ENCODE peak calls at places on chromosomes 16 and 17, in ten cellular contexts. I, G, D, F, S, C, U, L, A and V are unnamed samples. For H3K27me3, the result is how much of the 10 kb centered on the place peaks cover.

GRCh38 chr17:12438212-12438611 is 227.5 kb upstream of the MYOCD start:
- DNase-seq in L (no peak), C (no peak), U (no peak), F (no peak), G (no peak), D (no peak), S (no peak), A (no peak), I (no peak), V (no peak)

GRCh38 chr16:424623-425081 is 797 bp upstream of the RAB11FIP3 start:
- DNase-seq in D (peak), S (peak), A (no peak), G (no peak), F (no peak), C (no peak), I (no peak), U (peak), L (no peak), V (peak)

GRCh38 chr16:30077656-30078055 is 1.9 kb downstream of the PPP4C start:
- DNase-seq in D (no peak), S (peak), C (no peak), U (no peak), G (no peak), A (no peak), I (no peak), F (peak), L (no peak), V (no peak)

GRCh38 chr16:22787456-22788189 is 26.3 kb upstream of the HS3ST2 start:
- DNase-seq in C (no peak), G (no peak), F (peak), D (no peak), U (no peak), L (no peak), S (peak), I (no peak), A (no peak), V (no peak)

GRCh38 chr16:79146-80054 is 1.4 kb downstream of the MPG start:
- DNase-seq in I (no peak), L (no peak), C (no peak), A (no peak), S (peak), F (peak), U (no peak), D (peak), G (no peak), V (peak)

GRCh38 chr17:65198653-65199382 is 61.6 kb downstream of the RGS9 start:
- DNase-seq in G (no peak), C (peak), F (peak), U (no peak), D (peak), I (no peak), A (peak), L (no peak), S (peak), V (no peak)

GRCh38 chr17:44733753-44734152 is 25.0 kb upstream of the ADAM11 start:
- DNase-seq in L (no peak), S (no peak), C (peak), I (no peak), U (no peak), A (peak), G (no peak), F (no peak), D (peak), V (no peak)

GRCh38 chr16:10922328-10923145 is 19.7 kb downstream of the DEXI start:
- DNase-seq in I (no peak), A (peak), U (peak), S (peak), C (no peak), L (no peak), G (no peak), F (peak), D (peak), V (peak)

GRCh38 chr16:79182618-79183017 is 417.9 kb downstream of the MAF start:
- DNase-seq in S (peak), F (no peak), A (no peak), C (no peak), G (no peak), U (no peak), L (no peak), I (no peak), D (peak), V (no peak)

GRCh38 chr16:12229759-12230594 is 253.4 kb downstream of the SNX29 start:
- DNase-seq in L (no peak), D (no peak), F (peak), A (peak), G (no peak), C (no peak), S (peak), I (peak), U (no peak), V (no peak)

GRCh38 chr17:74851612-74852236 is 8.0 kb downstream of the GRIN2C start:
- DNase-seq in L (no peak), C (no peak), U (no peak), D (no peak), S (no peak), G (no peak), F (no peak), A (no peak), I (no peak), V (peak)

GRCh38 chr17:8997994-8998628 is 23.2 kb upstream of the NTN1 start:
- DNase-seq in C (peak), G (no peak), I (no peak), F (peak), U (peak), D (peak), A (peak), L (peak), S (peak), V (peak)

GRCh38 chr16:51821527-51821926 is 670.5 kb upstream of the SALL1 start:
- DNase-seq in G (no peak), I (no peak), F (no peak), U (no peak), S (no peak), D (no peak), A (no peak), C (no peak), L (no peak), V (no peak)

GRCh38 chr17:67386965-67387551 is 10.0 kb downstream of the PITPNC1 start:
- DNase-seq in A (peak), S (peak), G (no peak), U (no peak), I (no peak), C (peak), F (peak), L (no peak), D (peak), V (peak)

GRCh38 chr17:66459811-66460270 is 157.4 kb downstream of the PRKCA start:
- DNase-seq in I (peak), L (no peak), A (peak), S (peak), U (no peak), C (no peak), D (peak), G (no peak), F (peak), V (peak)

GRCh38 chr17:75878174-75878998 is at the start of gene TRIM47:
- DNase-seq in C (peak), D (peak), U (peak), F (peak), L (no peak), A (peak), S (peak), I (no peak), G (no peak), V (peak)

GRCh38 chr16:50102046-50102756 is 36.4 kb downstream of the HEATR3 start:
- DNase-seq in S (peak), U (no peak), G (no peak), C (no peak), F (peak), A (no peak), I (peak), D (peak), L (no peak), V (no peak)

GRCh38 chr17:74177018-74177450 is 26.4 kb upstream of the RPL38 start:
- DNase-seq in S (peak), D (no peak), L (no peak), U (peak), C (no peak), I (no peak), A (no peak), F (peak), G (no peak), V (no peak)

GRCh38 chr17:40086150-40087044 is 14.0 kb downstream of the NR1D1 start:
- DNase-seq in I (no peak), F (no peak), G (no peak), L (no peak), A (peak), C (peak), D (peak), U (peak), S (peak), V (no peak)

GRCh38 chr17:75549246-75550138 is 24.0 kb downstream of the LLGL2 start:
- DNase-seq in U (no peak), G (no peak), D (no peak), A (peak), S (no peak), C (peak), F (no peak), I (no peak), L (peak), V (peak)

GRCh38 chr17:77541995-77542394 is 401.2 kb downstream of the SEC14L1 start:
- DNase-seq in A (no peak), L (no peak), F (no peak), S (no peak), U (no peak), C (peak), D (peak), I (no peak), G (no peak), V (no peak)

GRCh38 chr17:63477471-63478440 is 895 bp downstream of the ACE start:
- DNase-seq in U (no peak), D (peak), G (no peak), L (no peak), I (no peak), A (no peak), F (no peak), C (no peak), S (peak), V (no peak)

GRCh38 chr17:44909681-44910144 is 5.6 kb downstream of the GFAP start:
- DNase-seq in C (no peak), I (peak), S (peak), G (no peak), D (no peak), L (no peak), A (no peak), F (peak), U (peak), V (no peak)

GRCh38 chr16:2979669-2980226 is 498 bp downstream of the PKMYT1 start:
- DNase-seq in I (no peak), F (peak), S (peak), G (no peak), C (peak), A (no peak), L (no peak), U (no peak), D (no peak), V (peak)

GRCh38 chr16:89004209-89004831 is 27.3 kb upstream of the CBFA2T3 start:
- DNase-seq in S (peak), F (no peak), L (no peak), I (no peak), G (no peak), C (peak), D (peak), A (no peak), U (peak), V (peak)

GRCh38 chr16:14492614-14493013 is 137.4 kb downstream of the PARN start:
- DNase-seq in C (no peak), A (no peak), U (no peak), S (no peak), I (no peak), D (no peak), G (no peak), F (no peak), L (no peak), V (no peak)
- H3K27me3 ChIP-seq in C (under half), A (under half), U (under half), S (under half), I (under half), D (under half), G (under half), F (under half), L (under half), V (under half)

DNA sequence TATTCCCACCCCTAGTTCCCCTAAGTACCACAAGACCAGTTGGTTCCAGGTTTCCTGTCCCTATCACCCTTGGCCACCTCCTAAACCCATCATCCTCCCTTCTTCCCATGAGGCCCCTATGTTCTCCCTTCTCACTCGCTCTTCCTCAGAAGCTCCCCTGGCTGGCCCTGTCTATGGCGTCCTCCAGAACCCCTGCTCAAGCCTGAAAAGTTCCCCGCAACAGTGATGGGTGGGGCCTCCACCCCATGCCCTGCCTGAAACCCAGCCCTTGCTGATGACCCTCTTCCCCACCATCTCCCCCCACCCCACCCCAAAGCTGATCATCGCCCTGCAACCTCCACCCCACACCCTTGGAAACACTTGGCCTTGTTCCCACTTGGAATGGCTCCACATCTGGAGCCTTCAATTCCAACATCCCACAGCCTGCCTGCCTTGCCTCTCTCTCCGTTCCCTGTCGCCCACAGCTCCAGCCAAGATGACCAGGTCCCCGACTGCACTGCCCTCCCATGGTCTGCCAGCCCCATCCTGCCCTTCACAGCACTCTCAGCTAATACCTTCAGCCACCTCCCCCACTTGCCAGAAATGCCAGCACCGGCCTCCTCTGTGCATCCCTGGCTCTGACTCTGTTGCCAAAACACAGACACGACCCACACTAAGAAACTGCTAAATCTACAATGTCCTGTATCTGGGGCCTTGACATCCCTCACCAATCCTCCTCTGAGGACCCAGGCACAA is 10.5 kb downstream of the OSBPL7 start:
- DNase-seq in L (no peak), F (no peak), I (no peak), D (peak), S (no peak), G (no peak), C (no peak), A (no peak), U (peak), V (no peak)
- H3K27ac ChIP-seq in L (no peak), F (no peak), I (no peak), D (no peak), S (no peak), G (no peak), C (no peak), A (no peak), U (no peak), V (peak)

DNA sequence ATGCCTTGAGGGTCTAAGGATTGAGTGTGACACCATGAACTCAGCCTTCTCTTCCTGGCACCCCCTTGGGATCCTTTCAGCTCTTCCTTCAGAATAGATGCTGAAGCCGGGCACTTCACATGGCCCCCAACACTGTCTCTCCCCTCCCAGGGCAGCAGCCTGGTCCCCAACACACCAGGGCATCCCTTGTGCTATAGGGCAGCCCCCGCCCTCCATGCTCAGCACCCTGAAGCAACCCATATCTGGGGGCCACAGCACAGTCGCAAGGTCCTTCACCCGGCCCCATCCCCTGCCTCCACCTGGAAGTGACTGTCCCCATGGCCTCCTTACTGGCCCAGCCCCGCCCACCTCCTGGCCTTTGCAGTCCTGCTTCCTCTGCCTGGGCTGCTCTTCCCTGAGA is 143.1 kb downstream of the C16orf95 start:
- DNase-seq in C (no peak), I (no peak), L (no peak), F (no peak), S (no peak), D (no peak), A (no peak), U (no peak), G (no peak), V (no peak)
- H3K27me3 ChIP-seq in C (under half), I (under half), L (under half), F (under half), S (under half), D (under half), A (under half), U (under half), G (under half), V (under half)

GRCh38 chr16:66871840-66872239 is 8.5 kb upstream of the PDP2 start:
- DNase-seq in G (no peak), D (no peak), A (no peak), L (no peak), S (no peak), I (no peak), F (no peak), C (no peak), U (no peak), V (no peak)
- H3K27ac ChIP-seq in G (no peak), D (no peak), A (no peak), L (no peak), S (no peak), I (no peak), F (no peak), C (no peak), U (no peak), V (no peak)

GRCh38 chr16:58284488-58284887 is 10.3 kb downstream of the PRSS54 start:
- DNase-seq in C (no peak), A (no peak), S (no peak), I (no peak), F (no peak), D (no peak), G (no peak), U (no peak), L (no peak), V (no peak)

GRCh38 chr16:58290861-58291260 is 4.0 kb downstream of the PRSS54 start:
- DNase-seq in A (no peak), G (no peak), S (no peak), I (no peak), L (no peak), F (no peak), U (no peak), D (no peak), C (no peak), V (no peak)

GRCh38 chr16:58286280-58286679 is 8.5 kb downstream of the PRSS54 start:
- DNase-seq in S (no peak), F (no peak), U (no peak), L (no peak), G (no peak), A (no peak), C (no peak), I (no peak), D (no peak), V (no peak)

GRCh38 chr16:58284021-58284420 is 10.8 kb downstream of the PRSS54 start:
- DNase-seq in A (no peak), G (no peak), F (no peak), S (no peak), C (no peak), L (no peak), D (no peak), I (no peak), U (no peak), V (no peak)

GRCh38 chr16:58286769-58287433 is 7.9 kb downstream of the PRSS54 start:
- DNase-seq in G (no peak), L (no peak), S (no peak), U (no peak), C (no peak), A (no peak), D (no peak), F (no peak), I (no peak), V (no peak)
- H3K27me3 ChIP-seq in G (under half), L (under half), S (under half), U (under half), C (under half), A (under half), D (under half), F (under half), I (under half), V (under half)

DNA sequence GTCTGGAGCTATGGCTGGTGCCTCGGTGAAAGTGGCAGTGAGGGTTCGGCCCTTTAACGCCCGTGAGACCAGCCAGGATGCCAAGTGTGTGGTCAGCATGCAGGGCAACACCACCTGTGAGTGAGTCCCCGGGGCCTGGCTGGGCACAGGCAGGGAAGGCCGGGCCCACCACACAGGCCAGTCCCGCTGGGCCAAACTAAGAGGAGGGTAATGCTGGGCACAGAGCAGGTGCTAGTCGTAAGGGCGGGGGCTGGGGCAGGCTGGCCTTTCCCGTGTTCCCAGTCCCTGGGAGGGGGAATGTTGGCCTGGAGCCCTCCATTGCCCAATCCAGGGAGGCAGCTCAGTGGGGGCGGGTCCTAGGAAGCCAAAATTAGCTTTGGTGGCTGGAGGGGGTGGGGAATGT is 2.5 kb downstream of the KIF1C start:
- DNase-seq in A (no peak), U (peak), L (no peak), I (no peak), F (no peak), C (no peak), D (peak), S (peak), G (no peak), V (peak)
- H3K27ac ChIP-seq in A (peak), U (no peak), L (peak), I (peak), F (no peak), C (no peak), D (peak), S (no peak), G (no peak), V (peak)

GRCh38 chr17:37769050-37769449 is 24.2 kb upstream of the HNF1B start:
- DNase-seq in F (no peak), C (no peak), A (no peak), L (no peak), S (no peak), U (no peak), I (no peak), G (no peak), D (no peak), V (no peak)
- H3K27me3 ChIP-seq in F (under half), C (under half), A (under half), L (under half), S (under half), U (under half), I (under half), G (under half), D (under half), V (under half)